ENCODE peak calls at places on chromosomes 13 and 19, in five cellular contexts. A, V, C, K and L are unnamed samples.

GRCh38 chr19:14147797-14148605 is 11.6 kb upstream of the ASF1B start:
- DNase-seq in A (peak; percentile 87), V (peak; percentile 41), C (peak; percentile 45), K (no peak), L (peak; percentile 4)

GRCh38 chr13:114043421-114044053 is 69.7 kb upstream of the C13orf46 start:
- DNase-seq in V (peak; percentile 91), A (no peak), K (no peak), C (peak; percentile 62), L (peak; percentile 44)

GRCh38 chr19:16051254-16052025 is 24.9 kb upstream of the TPM4 start:
- DNase-seq in K (no peak), A (peak; percentile 57), V (no peak), C (peak; percentile 58), L (no peak)

GRCh38 chr13:32733685-32734084 is 147.4 kb downstream of the PDS5B start:
- DNase-seq in C (no peak), V (no peak), A (no peak), K (no peak), L (no peak)

GRCh38 chr19:41521860-41522555 is 54.0 kb upstream of the CEACAM21 start:
- DNase-seq in K (no peak), V (no peak), C (peak; percentile 26), A (no peak), L (no peak)

GRCh38 chr13:106197506-106197905 is 338.0 kb downstream of the EFNB2 start:
- DNase-seq in C (no peak), K (no peak), V (no peak), A (no peak), L (no peak)

GRCh38 chr13:51865838-51866237 is 4.1 kb downstream of the CCDC70 start:
- DNase-seq in V (no peak), A (no peak), C (no peak), K (no peak), L (no peak)

GRCh38 chr19:15640294-15640903 is at the start of gene CYP4F3:
- DNase-seq in A (peak; percentile 89), V (no peak), C (peak; percentile 64), K (no peak), L (no peak)

GRCh38 chr19:17522988-17523872 is 11.8 kb downstream of the PGLS start:
- DNase-seq in K (no peak), C (no peak), A (peak; percentile 44), V (no peak), L (no peak)

GRCh38 chr13:72109863-72110262 is 242.9 kb upstream of the DACH1 start:
- DNase-seq in K (no peak), A (no peak), V (peak; percentile 61), C (no peak), L (peak; percentile 9)

GRCh38 chr13:110092869-110093268 is 214.1 kb downstream of the COL4A1 start:
- DNase-seq in A (no peak), K (no peak), V (no peak), C (no peak), L (no peak)

GRCh38 chr19:35911173-35911572 is 3.1 kb upstream of the TYROBP start:
- DNase-seq in K (no peak), V (no peak), A (no peak), C (no peak), L (no peak)

GRCh38 chr13:114059428-114059827 is 73.0 kb downstream of the RASA3 start:
- DNase-seq in K (no peak), V (no peak), C (no peak), A (no peak), L (no peak)

GRCh38 chr19:16013181-16013850 is 63.0 kb upstream of the TPM4 start:
- DNase-seq in A (no peak), K (no peak), V (no peak), C (no peak), L (no peak)

GRCh38 chr13:31846984-31847752 is 107.8 kb downstream of the RXFP2 start:
- DNase-seq in A (peak; percentile 17), K (no peak), V (no peak), C (no peak), L (no peak)

DNA sequence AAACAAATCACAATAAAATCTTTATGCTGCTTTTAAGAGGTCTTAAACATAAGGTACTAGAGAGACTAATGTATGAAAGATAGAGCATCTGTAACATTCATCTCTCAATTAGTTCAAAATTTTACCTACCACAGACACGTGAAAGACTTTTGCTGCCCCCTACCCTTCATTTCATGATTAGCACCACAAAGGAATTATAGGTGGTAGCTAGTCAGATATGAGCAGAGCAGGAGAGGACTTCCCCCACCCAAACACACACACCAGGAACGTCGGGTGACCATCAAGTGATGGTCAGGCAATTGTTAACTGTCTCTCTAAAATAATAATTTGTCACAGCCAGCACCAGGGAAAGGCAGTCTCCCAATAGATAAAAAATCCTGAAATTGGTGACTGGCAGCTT is 1531.7 kb upstream of the SPRY2 start:
- DNase-seq in C (peak; percentile 16), K (no peak), V (no peak), A (no peak), L (peak; percentile 9)
- TF ChIP-seq CTCF in C (peak; percentile 48), K (no peak), V (no peak), A (no peak), L (peak; percentile 49)

DNA sequence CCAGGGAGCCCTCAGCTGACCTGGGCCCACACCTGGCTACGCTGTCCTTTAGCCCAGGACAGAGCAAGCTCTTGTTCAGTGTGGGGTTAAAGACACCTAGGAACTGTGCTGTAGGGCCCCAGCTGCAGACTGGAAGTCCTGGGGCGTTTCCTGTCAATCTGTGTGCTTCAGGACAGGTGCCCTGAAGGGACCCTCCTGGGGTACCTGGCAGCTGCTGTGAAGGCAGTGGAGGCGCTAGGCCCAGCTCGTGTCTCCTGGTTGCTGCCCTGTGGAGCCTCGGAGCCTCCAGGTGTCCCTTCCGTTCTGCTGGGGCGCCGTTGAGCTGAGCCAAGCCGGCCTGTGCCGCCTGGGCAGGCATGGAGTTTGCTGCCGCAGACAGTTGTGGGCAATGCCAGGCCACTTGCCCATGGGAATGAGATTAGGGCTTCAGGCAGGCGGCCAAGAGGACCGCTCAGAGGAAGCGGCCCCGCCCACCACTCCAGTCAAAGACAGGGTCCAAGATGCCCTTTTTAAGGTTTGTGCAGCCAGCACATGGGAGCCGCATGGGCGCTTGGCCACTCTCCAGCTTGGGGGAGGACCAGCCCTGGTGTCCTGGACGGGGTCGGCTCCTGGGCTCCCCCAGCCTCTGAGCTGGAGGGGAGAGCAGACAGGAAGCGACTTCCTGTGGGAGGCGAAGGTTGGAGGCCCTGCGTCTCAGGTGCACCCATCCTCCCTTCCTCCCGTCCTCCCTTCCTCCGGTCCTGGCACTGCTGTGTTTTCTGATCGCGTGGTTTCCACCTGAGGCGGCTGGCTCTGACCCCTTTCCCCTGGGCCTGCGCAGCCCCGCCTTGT is 4.0 kb downstream of the PTBP1 start:
- DNase-seq in K (no peak), A (peak; percentile 92), C (peak; percentile 77), V (peak; percentile 49), L (no peak)
- H3K4me3 ChIP-seq in K (peak overlapping the region; percentile 7), A (no peak overlapping the region), C (peak overlapping the region; percentile 99), V (no peak overlapping the region), L (peak overlapping the region; percentile 73)

DNA sequence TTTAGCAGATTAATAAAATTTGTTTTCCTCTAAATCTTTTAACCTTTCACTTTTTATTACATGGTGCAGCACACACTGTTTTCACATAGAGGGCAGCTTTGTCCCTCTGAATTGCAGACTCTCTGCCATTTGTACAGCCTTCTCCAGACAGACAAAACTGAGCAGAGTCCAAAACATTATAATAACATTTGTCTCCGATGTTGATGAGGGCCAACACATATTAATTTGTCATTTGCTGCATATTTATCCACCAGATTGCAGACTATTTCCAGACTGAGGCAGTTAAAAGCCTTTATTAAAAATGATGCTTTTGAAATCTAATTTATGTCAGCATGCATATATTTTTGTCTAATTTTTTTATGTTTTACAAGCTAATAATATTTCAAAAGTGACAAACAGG is 1251.9 kb upstream of the SLC10A2 start:
- DNase-seq in K (no peak), C (no peak), V (peak; percentile 57), A (no peak), L (peak; percentile 31)
- TF ChIP-seq CTCF in K (no peak), C (no peak), V (no peak), A (no peak), L (peak; percentile 59)

GRCh38 chr19:57583104-57583520 is 833 bp upstream of the ZIK1 start:
- DNase-seq in V (no peak), A (no peak), C (no peak), K (no peak), L (no peak)
- H3K4me3 ChIP-seq in V (no peak overlapping the region), A (peak overlapping the region; percentile 55), C (peak overlapping the region; percentile 62), K (peak overlapping the region; percentile 88), L (peak overlapping the region; percentile 64)

DNA sequence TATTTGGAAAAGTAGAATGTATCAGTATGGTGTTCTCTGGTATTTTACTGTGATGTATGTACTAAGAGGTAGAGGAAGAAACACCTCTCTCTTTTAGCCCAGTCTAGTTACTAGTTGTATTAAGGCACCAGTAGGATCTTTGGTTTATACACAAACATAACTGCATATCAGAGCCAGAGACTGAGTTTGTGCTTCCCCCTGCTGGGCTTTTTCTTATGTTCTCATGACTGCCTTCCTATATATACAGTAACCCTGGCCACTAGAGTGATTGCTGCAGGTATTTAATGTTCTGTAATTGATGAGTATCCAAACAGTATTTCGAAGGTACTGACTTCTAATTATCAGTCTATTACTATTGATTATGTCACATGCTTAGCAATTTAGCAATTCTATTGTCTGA is 202.5 kb upstream of the KLHL1 start:
- DNase-seq in K (no peak), A (peak; percentile 47), C (peak; percentile 47), V (peak; percentile 13), L (peak; percentile 34)
- TF ChIP-seq CTCF in K (no peak), A (no peak), C (peak; percentile 48), V (no peak), L (peak; percentile 57)

GRCh38 chr13:98173431-98173921 is 3.6 kb downstream of the RNF113B start:
- DNase-seq in K (peak; percentile 96), C (no peak), V (peak; percentile 100), A (no peak), L (peak; percentile 98)
- H3K4me3 ChIP-seq in K (no peak overlapping the region), C (no peak overlapping the region), V (peak overlapping the region; percentile 6), A (no peak overlapping the region), L (peak overlapping the region; percentile 7)

GRCh38 chr19:53868892-53869804 is 1.5 kb downstream of the MYADM start:
- DNase-seq in V (peak; percentile 88), A (peak; percentile 86), K (no peak), C (peak; percentile 86), L (peak; percentile 62)
- TF ChIP-seq CTCF in V (no peak), A (peak; percentile 33), K (peak; percentile 33), C (peak; percentile 21), L (peak; percentile 15)

GRCh38 chr19:55673889-55674288 is 1.1 kb upstream of the EPN1 start:
- DNase-seq in C (no peak), K (no peak), V (no peak), A (no peak), L (no peak)
- H3K4me3 ChIP-seq in C (no peak overlapping the region), K (no peak overlapping the region), V (no peak overlapping the region), A (no peak overlapping the region), L (no peak overlapping the region)

GRCh38 chr19:12047868-12048267 is 4.9 kb downstream of the ZNF878 start:
- DNase-seq in V (no peak), C (no peak), K (no peak), A (no peak), L (no peak)
- TF ChIP-seq CTCF in V (no peak), C (no peak), K (no peak), A (no peak), L (no peak)

DNA sequence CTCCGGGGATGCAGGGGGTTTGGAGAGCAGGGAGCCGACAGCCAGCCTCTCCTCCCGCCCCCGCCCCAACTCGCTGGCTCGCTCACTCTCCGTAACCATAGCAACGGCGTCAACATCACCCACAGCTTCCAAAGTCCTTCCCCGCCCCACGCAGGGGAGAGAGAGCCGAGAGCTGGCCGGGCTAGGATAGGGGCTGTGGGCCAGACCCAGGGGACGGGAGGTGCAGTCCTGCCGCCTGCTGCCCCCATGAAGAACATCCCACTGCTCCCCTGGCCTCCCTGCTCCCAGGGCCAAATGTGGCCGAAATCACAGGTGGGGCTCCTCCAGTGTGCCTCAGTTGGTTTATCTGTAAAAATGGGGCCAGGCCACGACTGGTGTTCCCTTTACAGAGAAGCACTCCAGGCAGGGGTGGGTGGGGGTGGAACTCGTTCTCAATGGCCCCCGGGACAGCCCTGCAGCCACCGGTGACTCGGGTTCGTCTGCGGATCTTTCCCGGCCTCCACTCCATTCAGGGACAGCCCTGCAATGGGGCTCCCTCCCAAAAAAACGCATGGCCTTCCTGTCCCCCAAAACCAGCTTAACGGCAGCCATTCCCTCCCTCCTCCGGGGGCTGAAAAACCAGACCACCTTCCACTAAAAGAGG is 3.1 kb downstream of the KLF16 start:
- DNase-seq in C (peak; percentile 87), A (peak; percentile 75), V (peak; percentile 76), K (no peak), L (peak; percentile 54)
- H3K4me3 ChIP-seq in C (peak overlapping the region; percentile 85), A (no peak overlapping the region), V (peak overlapping the region; percentile 16), K (peak overlapping the region; percentile 96), L (peak overlapping the region; percentile 83)